ENCODE peak calls at places on chromosomes 7 and 10, in nine cellular contexts. One of them, this sample, is unnamed.

GRCh38 chr10:69004821-69005220 is 16.2 kb downstream of the KIFBP start:
- DNase-seq in tibial artery: no peak
- DNase-seq in HCT116: peak; percentile 18
- DNase-seq in ovary: no peak
- DNase-seq in cardiac muscle cell: peak; percentile 79
- DNase-seq in CD8-positive, alpha-beta T cell: no peak
- DNase-seq in K562: no peak
- DNase-seq in lower lobe of right lung: no peak
- DNase-seq in spleen: no peak
- DNase-seq in this sample: no peak

GRCh38 chr10:113093188-113094113 is 143.4 kb downstream of the TCF7L2 start:
- DNase-seq in HCT116: peak; percentile 87
- DNase-seq in spleen: no peak
- DNase-seq in K562: no peak
- DNase-seq in CD8-positive, alpha-beta T cell: no peak
- DNase-seq in ovary: no peak
- DNase-seq in cardiac muscle cell: no peak
- DNase-seq in tibial artery: peak; percentile 31
- DNase-seq in lower lobe of right lung: no peak
- DNase-seq in this sample: no peak

GRCh38 chr7:16015981-16016380 is 329.5 kb upstream of the MEOX2 start:
- DNase-seq in tibial artery: no peak
- DNase-seq in CD8-positive, alpha-beta T cell: no peak
- DNase-seq in cardiac muscle cell: no peak
- DNase-seq in HCT116: no peak
- DNase-seq in spleen: no peak
- DNase-seq in lower lobe of right lung: no peak
- DNase-seq in K562: no peak
- DNase-seq in ovary: no peak
- DNase-seq in this sample: no peak

GRCh38 chr7:99108615-99109014 is 35.3 kb downstream of the SMURF1 start:
- DNase-seq in spleen: no peak
- DNase-seq in HCT116: no peak
- DNase-seq in lower lobe of right lung: no peak
- DNase-seq in ovary: no peak
- DNase-seq in tibial artery: no peak
- DNase-seq in CD8-positive, alpha-beta T cell: no peak
- DNase-seq in K562: no peak
- DNase-seq in cardiac muscle cell: no peak
- DNase-seq in this sample: no peak

GRCh38 chr7:50838675-50839377 is 56.1 kb upstream of the GRB10 start:
- DNase-seq in ovary: peak; percentile 40
- DNase-seq in spleen: no peak
- DNase-seq in lower lobe of right lung: no peak
- DNase-seq in HCT116: no peak
- DNase-seq in CD8-positive, alpha-beta T cell: no peak
- DNase-seq in K562: no peak
- DNase-seq in tibial artery: peak; percentile 77
- DNase-seq in cardiac muscle cell: peak; percentile 67
- DNase-seq in this sample: no peak

GRCh38 chr7:76358053-76358477 is 726 bp downstream of the YWHAG start:
- DNase-seq in cardiac muscle cell: peak; percentile 25
- DNase-seq in lower lobe of right lung: peak; percentile 84
- DNase-seq in spleen: peak; percentile 95
- DNase-seq in CD8-positive, alpha-beta T cell: peak; percentile 27
- DNase-seq in HCT116: no peak
- DNase-seq in K562: no peak
- DNase-seq in tibial artery: peak; percentile 86
- DNase-seq in ovary: peak; percentile 78
- DNase-seq in this sample: peak; percentile 62

GRCh38 chr10:124604214-124605000 is 139.8 kb downstream of the FAM53B start:
- DNase-seq in HCT116: no peak
- DNase-seq in K562: no peak
- DNase-seq in cardiac muscle cell: no peak
- DNase-seq in lower lobe of right lung: no peak
- DNase-seq in CD8-positive, alpha-beta T cell: no peak
- DNase-seq in tibial artery: no peak
- DNase-seq in spleen: peak; percentile 80
- DNase-seq in ovary: no peak
- DNase-seq in this sample: no peak

GRCh38 chr7:74453321-74454011 is at the start of gene GTF2IRD1:
- DNase-seq in spleen: no peak
- DNase-seq in HCT116: no peak
- DNase-seq in lower lobe of right lung: peak; percentile 77
- DNase-seq in cardiac muscle cell: peak; percentile 80
- DNase-seq in CD8-positive, alpha-beta T cell: peak; percentile 27
- DNase-seq in K562: peak; percentile 95
- DNase-seq in tibial artery: peak; percentile 91
- DNase-seq in ovary: peak; percentile 82
- DNase-seq in this sample: peak; percentile 68

GRCh38 chr7:19747740-19748339 is 25.6 kb downstream of the TMEM196 start:
- DNase-seq in cardiac muscle cell: peak; percentile 58
- DNase-seq in CD8-positive, alpha-beta T cell: no peak
- DNase-seq in tibial artery: no peak
- DNase-seq in ovary: no peak
- DNase-seq in spleen: no peak
- DNase-seq in HCT116: peak; percentile 49
- DNase-seq in lower lobe of right lung: no peak
- DNase-seq in K562: peak; percentile 18
- DNase-seq in this sample: no peak

GRCh38 chr7:28054531-28055160 is 125.9 kb downstream of the JAZF1 start:
- DNase-seq in cardiac muscle cell: no peak
- DNase-seq in ovary: no peak
- DNase-seq in K562: no peak
- DNase-seq in HCT116: no peak
- DNase-seq in spleen: no peak
- DNase-seq in CD8-positive, alpha-beta T cell: no peak
- DNase-seq in lower lobe of right lung: no peak
- DNase-seq in tibial artery: no peak
- DNase-seq in this sample: no peak

GRCh38 chr7:63093481-63093880 is 905.2 kb upstream of the ZNF722 start:
- DNase-seq in HCT116: no peak
- DNase-seq in spleen: no peak
- DNase-seq in cardiac muscle cell: no peak
- DNase-seq in lower lobe of right lung: no peak
- DNase-seq in K562: no peak
- DNase-seq in CD8-positive, alpha-beta T cell: no peak
- DNase-seq in tibial artery: no peak
- DNase-seq in ovary: no peak
- DNase-seq in this sample: no peak

GRCh38 chr10:46553238-46554049 is 3.0 kb downstream of the GPRIN2 start:
- DNase-seq in HCT116: no peak
- DNase-seq in cardiac muscle cell: no peak
- DNase-seq in CD8-positive, alpha-beta T cell: no peak
- DNase-seq in lower lobe of right lung: peak; percentile 43
- DNase-seq in K562: no peak
- DNase-seq in ovary: peak; percentile 16
- DNase-seq in tibial artery: peak; percentile 61
- DNase-seq in spleen: peak; percentile 77
- DNase-seq in this sample: peak; percentile 49

GRCh38 chr7:43530553-43531410 is 52.1 kb upstream of the STK17A start:
- DNase-seq in lower lobe of right lung: no peak
- DNase-seq in HCT116: no peak
- DNase-seq in ovary: no peak
- DNase-seq in tibial artery: no peak
- DNase-seq in cardiac muscle cell: no peak
- DNase-seq in CD8-positive, alpha-beta T cell: no peak
- DNase-seq in spleen: no peak
- DNase-seq in K562: no peak
- DNase-seq in this sample: no peak

GRCh38 chr10:113069595-113069994 is 119.5 kb downstream of the TCF7L2 start:
- DNase-seq in tibial artery: no peak
- DNase-seq in CD8-positive, alpha-beta T cell: no peak
- DNase-seq in cardiac muscle cell: peak; percentile 55
- DNase-seq in spleen: no peak
- DNase-seq in K562: no peak
- DNase-seq in ovary: no peak
- DNase-seq in lower lobe of right lung: no peak
- DNase-seq in HCT116: peak; percentile 65
- DNase-seq in this sample: no peak

GRCh38 chr10:3472705-3473078 is 300.1 kb upstream of the PITRM1 start:
- DNase-seq in K562: no peak
- DNase-seq in tibial artery: no peak
- DNase-seq in spleen: no peak
- DNase-seq in ovary: no peak
- DNase-seq in CD8-positive, alpha-beta T cell: no peak
- DNase-seq in HCT116: no peak
- DNase-seq in lower lobe of right lung: no peak
- DNase-seq in cardiac muscle cell: peak; percentile 61
- DNase-seq in this sample: no peak
- H3K4me3 ChIP-seq in K562: no peak overlapping the region
- H3K4me3 ChIP-seq in tibial artery: peak overlapping the region; percentile 42
- H3K4me3 ChIP-seq in spleen: peak overlapping the region; percentile 4
- H3K4me3 ChIP-seq in ovary: peak overlapping the region; percentile 16
- H3K4me3 ChIP-seq in CD8-positive, alpha-beta T cell: peak overlapping the region; percentile 18
- H3K4me3 ChIP-seq in HCT116: no peak overlapping the region
- H3K4me3 ChIP-seq in lower lobe of right lung: peak overlapping the region; percentile 36
- H3K4me3 ChIP-seq in cardiac muscle cell: no peak overlapping the region
- H3K4me3 ChIP-seq in this sample: peak overlapping the region; percentile 45

GRCh38 chr10:102633848-102634247 is 10.4 kb upstream of the TRIM8 start:
- DNase-seq in spleen: peak; percentile 75
- DNase-seq in lower lobe of right lung: peak; percentile 32
- DNase-seq in CD8-positive, alpha-beta T cell: no peak
- DNase-seq in HCT116: no peak
- DNase-seq in K562: no peak
- DNase-seq in tibial artery: no peak
- DNase-seq in ovary: no peak
- DNase-seq in cardiac muscle cell: no peak
- DNase-seq in this sample: no peak
- H3K4me1 ChIP-seq in spleen: peaks cover 78% of the 10 kb centered on the region
- H3K4me1 ChIP-seq in lower lobe of right lung: peaks cover 52% of the 10 kb centered on the region
- H3K4me1 ChIP-seq in CD8-positive, alpha-beta T cell: peaks cover 54% of the 10 kb centered on the region
- H3K4me1 ChIP-seq in HCT116: peaks cover 74% of the 10 kb centered on the region
- H3K4me1 ChIP-seq in K562: no peaks in the 10 kb centered on the region
- H3K4me1 ChIP-seq in tibial artery: no peaks in the 10 kb centered on the region
- H3K4me1 ChIP-seq in ovary: peaks cover 19% of the 10 kb centered on the region
- H3K4me1 ChIP-seq in cardiac muscle cell: peaks cover 54% of the 10 kb centered on the region
- H3K4me1 ChIP-seq in this sample: no peaks in the 10 kb centered on the region

GRCh38 chr7:105389889-105390288 is 1.2 kb upstream of the SRPK2 start:
- DNase-seq in cardiac muscle cell: no peak
- DNase-seq in HCT116: no peak
- DNase-seq in lower lobe of right lung: no peak
- DNase-seq in K562: no peak
- DNase-seq in CD8-positive, alpha-beta T cell: no peak
- DNase-seq in spleen: no peak
- DNase-seq in tibial artery: no peak
- DNase-seq in ovary: no peak
- DNase-seq in this sample: no peak
- H3K4me3 ChIP-seq in cardiac muscle cell: no peak overlapping the region
- H3K4me3 ChIP-seq in HCT116: no peak overlapping the region
- H3K4me3 ChIP-seq in lower lobe of right lung: no peak overlapping the region
- H3K4me3 ChIP-seq in K562: no peak overlapping the region
- H3K4me3 ChIP-seq in CD8-positive, alpha-beta T cell: no peak overlapping the region
- H3K4me3 ChIP-seq in spleen: no peak overlapping the region
- H3K4me3 ChIP-seq in tibial artery: no peak overlapping the region
- H3K4me3 ChIP-seq in ovary: no peak overlapping the region
- H3K4me3 ChIP-seq in this sample: no peak overlapping the region

GRCh38 chr7:490461-491291 is 29.0 kb downstream of the PDGFA start:
- DNase-seq in cardiac muscle cell: no peak
- DNase-seq in HCT116: no peak
- DNase-seq in K562: no peak
- DNase-seq in lower lobe of right lung: peak; percentile 37
- DNase-seq in tibial artery: peak; percentile 53
- DNase-seq in spleen: peak; percentile 56
- DNase-seq in ovary: no peak
- DNase-seq in CD8-positive, alpha-beta T cell: no peak
- DNase-seq in this sample: no peak
- H3K4me1 ChIP-seq in cardiac muscle cell: no peaks in the 10 kb centered on the region
- H3K4me1 ChIP-seq in HCT116: no peaks in the 10 kb centered on the region
- H3K4me1 ChIP-seq in K562: peaks cover 1% of the 10 kb centered on the region
- H3K4me1 ChIP-seq in lower lobe of right lung: no peaks in the 10 kb centered on the region
- H3K4me1 ChIP-seq in tibial artery: no peaks in the 10 kb centered on the region
- H3K4me1 ChIP-seq in spleen: no peaks in the 10 kb centered on the region
- H3K4me1 ChIP-seq in ovary: no peaks in the 10 kb centered on the region
- H3K4me1 ChIP-seq in CD8-positive, alpha-beta T cell: no peaks in the 10 kb centered on the region
- H3K4me1 ChIP-seq in this sample: no peaks in the 10 kb centered on the region

GRCh38 chr10:49610735-49611165 is 640 bp downstream of the SLC18A3 start:
- DNase-seq in tibial artery: peak; percentile 46
- DNase-seq in HCT116: no peak
- DNase-seq in CD8-positive, alpha-beta T cell: no peak
- DNase-seq in lower lobe of right lung: no peak
- DNase-seq in spleen: peak; percentile 69
- DNase-seq in K562: no peak
- DNase-seq in ovary: no peak
- DNase-seq in cardiac muscle cell: no peak
- DNase-seq in this sample: no peak
- H3K4me3 ChIP-seq in tibial artery: peak overlapping the region; percentile 32
- H3K4me3 ChIP-seq in HCT116: no peak overlapping the region
- H3K4me3 ChIP-seq in CD8-positive, alpha-beta T cell: no peak overlapping the region
- H3K4me3 ChIP-seq in lower lobe of right lung: no peak overlapping the region
- H3K4me3 ChIP-seq in spleen: no peak overlapping the region
- H3K4me3 ChIP-seq in K562: no peak overlapping the region
- H3K4me3 ChIP-seq in ovary: no peak overlapping the region
- H3K4me3 ChIP-seq in cardiac muscle cell: peak overlapping the region; percentile 29
- H3K4me3 ChIP-seq in this sample: peak overlapping the region; percentile 41

DNA sequence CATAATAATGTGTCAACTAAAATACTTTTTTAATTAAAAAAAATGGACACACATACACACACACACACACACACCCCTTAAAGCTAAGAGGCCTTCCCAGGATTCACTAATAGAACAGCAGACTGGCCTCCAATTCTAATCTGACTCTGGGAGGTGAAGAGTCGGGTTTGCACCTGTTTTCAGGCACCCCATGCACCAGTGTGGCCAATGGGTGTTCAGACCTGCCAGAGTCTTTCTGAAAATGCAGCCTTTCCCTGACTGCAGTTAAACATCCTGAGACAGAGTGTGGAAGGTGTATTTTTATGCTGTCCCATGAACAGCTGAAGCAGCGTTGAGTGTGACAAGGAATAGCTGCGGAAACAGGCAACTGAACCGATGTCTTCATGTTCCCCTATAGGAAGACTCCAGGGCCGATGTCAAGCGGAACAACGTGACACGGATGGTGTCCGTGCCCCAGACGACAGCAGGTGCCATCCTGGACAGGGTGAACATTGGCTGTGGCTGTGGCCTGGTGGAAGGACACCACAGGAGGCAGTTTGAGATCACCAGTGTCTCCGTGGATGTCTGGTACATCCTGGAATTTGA is 74.6 kb upstream of the LYZL2 start:
- DNase-seq in lower lobe of right lung: no peak
- DNase-seq in cardiac muscle cell: no peak
- DNase-seq in HCT116: no peak
- DNase-seq in CD8-positive, alpha-beta T cell: no peak
- DNase-seq in spleen: no peak
- DNase-seq in K562: no peak
- DNase-seq in tibial artery: no peak
- DNase-seq in ovary: no peak
- DNase-seq in this sample: no peak
- H3K4me1 ChIP-seq in lower lobe of right lung: no peaks in the 10 kb centered on the region
- H3K4me1 ChIP-seq in cardiac muscle cell: no peaks in the 10 kb centered on the region
- H3K4me1 ChIP-seq in HCT116: peaks cover 17% of the 10 kb centered on the region
- H3K4me1 ChIP-seq in CD8-positive, alpha-beta T cell: peaks cover 59% of the 10 kb centered on the region
- H3K4me1 ChIP-seq in spleen: peaks cover 67% of the 10 kb centered on the region
- H3K4me1 ChIP-seq in K562: no peaks in the 10 kb centered on the region
- H3K4me1 ChIP-seq in tibial artery: no peaks in the 10 kb centered on the region
- H3K4me1 ChIP-seq in ovary: no peaks in the 10 kb centered on the region
- H3K4me1 ChIP-seq in this sample: no peaks in the 10 kb centered on the region

DNA sequence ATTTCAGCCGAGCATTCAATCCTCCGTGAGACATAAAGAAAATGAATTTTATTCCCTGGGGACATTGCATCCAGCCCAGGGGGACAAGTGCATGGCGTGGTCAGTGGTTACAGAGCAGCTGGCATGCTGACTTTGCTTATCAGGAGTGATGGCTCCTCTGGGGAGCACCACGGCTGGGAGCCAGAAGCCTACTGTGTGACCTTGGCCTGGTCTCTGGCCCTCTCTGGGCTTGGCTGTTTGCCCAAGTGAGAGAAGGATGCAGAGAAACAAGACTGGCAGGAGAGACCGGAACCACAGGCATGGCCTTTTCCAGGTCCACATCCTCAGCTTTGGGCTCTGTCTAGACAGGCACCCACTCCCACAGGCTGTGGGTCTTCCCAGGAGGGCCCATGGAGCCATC is 160.1 kb upstream of the UNC5B start:
- DNase-seq in ovary: no peak
- DNase-seq in tibial artery: no peak
- DNase-seq in cardiac muscle cell: no peak
- DNase-seq in K562: no peak
- DNase-seq in CD8-positive, alpha-beta T cell: no peak
- DNase-seq in spleen: no peak
- DNase-seq in HCT116: no peak
- DNase-seq in lower lobe of right lung: no peak
- DNase-seq in this sample: no peak
- H3K4me3 ChIP-seq in ovary: no peak overlapping the region
- H3K4me3 ChIP-seq in tibial artery: no peak overlapping the region
- H3K4me3 ChIP-seq in cardiac muscle cell: no peak overlapping the region
- H3K4me3 ChIP-seq in K562: no peak overlapping the region
- H3K4me3 ChIP-seq in CD8-positive, alpha-beta T cell: no peak overlapping the region
- H3K4me3 ChIP-seq in spleen: no peak overlapping the region
- H3K4me3 ChIP-seq in HCT116: no peak overlapping the region
- H3K4me3 ChIP-seq in lower lobe of right lung: no peak overlapping the region
- H3K4me3 ChIP-seq in this sample: no peak overlapping the region

This sample was measured in breast epithelium.